ENCODE peak calls at places on chromosome 2, in ten cellular contexts. C, E, U, K, X, I, B, A, V and O are unnamed samples. For H3K4me1, the result is how much of the 10 kb centered on the place peaks cover.

GRCh38 chr2:201579536-201579935 is 63.8 kb downstream of the TMEM237 start:
- DNase-seq in C (peak), A (no peak), E (no peak), B (no peak), V (no peak), U (no peak), X (no peak), I (no peak), K (no peak), O (no peak)

GRCh38 chr2:236117861-236118269 is 50.3 kb downstream of the GBX2 start:
- DNase-seq in E (no peak), K (no peak), C (no peak), B (no peak), A (no peak), U (no peak), X (no peak), I (no peak), V (no peak), O (no peak)

GRCh38 chr2:205766765-205767359 is 84.6 kb downstream of the NRP2 start:
- DNase-seq in B (peak), A (peak), U (peak), K (no peak), V (peak), E (peak), C (peak), I (no peak), X (peak), O (no peak)

GRCh38 chr2:64319930-64320329 is 134.0 kb upstream of the LGALSL start:
- DNase-seq in K (no peak), C (no peak), I (no peak), V (no peak), X (no peak), U (no peak), B (no peak), A (no peak), E (no peak), O (no peak)

GRCh38 chr2:47904903-47905453 is 1.3 kb downstream of the FBXO11 start:
- DNase-seq in B (peak), V (peak), I (no peak), K (peak), C (no peak), A (peak), E (peak), U (peak), X (peak), O (no peak)

GRCh38 chr2:67079729-67080128 is 317.4 kb upstream of the ETAA1 start:
- DNase-seq in I (no peak), E (no peak), A (no peak), K (no peak), X (no peak), C (no peak), B (no peak), U (no peak), V (no peak), O (no peak)

GRCh38 chr2:215707608-215708007 is 271.7 kb upstream of the FN1 start:
- DNase-seq in E (no peak), U (no peak), I (no peak), A (no peak), V (no peak), K (no peak), B (no peak), C (no peak), X (no peak), O (no peak)

GRCh38 chr2:12935726-12936125 is 219.0 kb downstream of the TRIB2 start:
- DNase-seq in B (no peak), U (no peak), V (no peak), C (no peak), K (no peak), X (no peak), I (no peak), E (no peak), A (no peak), O (no peak)

GRCh38 chr2:85920810-85921545 is 32.2 kb upstream of the ST3GAL5 start:
- DNase-seq in U (peak), B (peak), A (no peak), V (peak), E (no peak), C (peak), I (no peak), K (no peak), X (no peak), O (no peak)

GRCh38 chr2:215772003-215772402 is 241.3 kb downstream of the MREG start:
- DNase-seq in K (no peak), A (no peak), V (no peak), I (no peak), C (peak), X (no peak), B (peak), E (no peak), U (no peak), O (no peak)

GRCh38 chr2:205699554-205700289 is 17.4 kb downstream of the NRP2 start:
- DNase-seq in K (no peak), U (no peak), I (no peak), C (no peak), A (no peak), B (no peak), V (no peak), E (no peak), X (no peak), O (no peak)

GRCh38 chr2:47069628-47070154 is 85.4 kb downstream of the STPG4 start:
- DNase-seq in V (peak), A (peak), U (peak), K (no peak), I (no peak), B (peak), E (peak), C (peak), X (no peak), O (no peak)

GRCh38 chr2:234240917-234241316 is 190.4 kb downstream of the SPP2 start:
- DNase-seq in C (peak), X (no peak), U (no peak), A (no peak), E (no peak), V (no peak), I (no peak), B (no peak), K (no peak), O (no peak)

GRCh38 chr2:144217853-144218633 is 301.9 kb downstream of the ZEB2 start:
- DNase-seq in I (no peak), X (no peak), C (peak), U (no peak), A (no peak), E (no peak), V (no peak), B (no peak), K (no peak), O (no peak)

GRCh38 chr2:192013211-192013610 is 166.3 kb upstream of the CAVIN2 start:
- DNase-seq in K (no peak), U (no peak), C (no peak), E (no peak), X (no peak), B (no peak), A (no peak), V (no peak), I (no peak), O (no peak)

GRCh38 chr2:38267270-38267925 is 109.7 kb downstream of the ATL2 start:
- DNase-seq in C (no peak), A (no peak), I (no peak), V (no peak), U (no peak), K (no peak), B (no peak), X (no peak), E (no peak), O (no peak)

GRCh38 chr2:1605102-1605501 is 139.2 kb downstream of the PXDN start:
- DNase-seq in I (no peak), B (peak), U (peak), A (no peak), E (peak), K (peak), X (peak), V (peak), C (peak), O (no peak)

GRCh38 chr2:10688921-10689807 is 611 bp downstream of the NOL10 start:
- DNase-seq in I (no peak), X (no peak), A (no peak), E (peak), K (no peak), V (peak), U (peak), C (no peak), B (peak), O (no peak)

GRCh38 chr2:222613715-222614331 is 42.1 kb downstream of the FARSB start:
- DNase-seq in B (no peak), X (no peak), K (no peak), I (no peak), A (no peak), V (no peak), E (no peak), U (no peak), C (peak), O (no peak)

GRCh38 chr2:172249986-172250385 is 147.3 kb upstream of the DLX2 start:
- DNase-seq in I (no peak), B (no peak), K (no peak), C (peak), E (no peak), A (no peak), U (no peak), V (no peak), X (no peak), O (no peak)

GRCh38 chr2:76415821-76416220 is 705.1 kb upstream of the GCFC2 start:
- DNase-seq in A (no peak), C (no peak), X (no peak), E (no peak), V (no peak), I (no peak), K (no peak), B (no peak), U (no peak), O (no peak)

GRCh38 chr2:148640767-148641166 is 3.8 kb upstream of the EPC2 start:
- DNase-seq in V (no peak), U (no peak), C (peak), K (no peak), X (no peak), A (no peak), E (no peak), I (no peak), B (no peak), O (no peak)

GRCh38 chr2:165743442-165743841 is 50.6 kb downstream of the GALNT3 start:
- DNase-seq in B (no peak), U (no peak), E (no peak), I (no peak), X (no peak), A (no peak), K (no peak), V (no peak), C (no peak), O (no peak)

GRCh38 chr2:60295591-60295962 is 257.9 kb downstream of the BCL11A start:
- DNase-seq in B (no peak), I (no peak), C (no peak), A (no peak), K (no peak), E (no peak), U (no peak), V (no peak), X (no peak), O (no peak)

GRCh38 chr2:113977660-113978523 is 88.0 kb downstream of the ACTR3 start:
- DNase-seq in B (no peak), E (no peak), V (no peak), A (no peak), I (no peak), C (peak), X (no peak), U (no peak), K (no peak), O (no peak)

GRCh38 chr2:101638817-101639605 is 58.5 kb upstream of the MAP4K4 start:
- DNase-seq in A (no peak), U (no peak), E (no peak), C (no peak), B (no peak), I (no peak), K (no peak), V (no peak), X (no peak), O (no peak)

GRCh38 chr2:70475266-70475665 is 78.4 kb downstream of the TGFA start:
- DNase-seq in E (no peak), C (no peak), U (no peak), V (no peak), X (no peak), A (no peak), K (no peak), I (no peak), B (no peak), O (no peak)

GRCh38 chr2:20625920-20626697 is 24.8 kb downstream of the HS1BP3 start:
- DNase-seq in K (peak), A (peak), I (no peak), U (peak), C (no peak), B (peak), V (peak), X (peak), E (peak), O (no peak)

GRCh38 chr2:232597362-232598079 is 35.9 kb upstream of the EFHD1 start:
- DNase-seq in K (no peak), V (no peak), X (no peak), U (no peak), I (no peak), C (no peak), E (no peak), B (no peak), A (no peak), O (no peak)

GRCh38 chr2:71100195-71100964 is 29.6 kb downstream of the MCEE start:
- DNase-seq in K (no peak), V (peak), B (peak), I (no peak), A (peak), E (peak), X (peak), U (peak), C (peak), O (peak)

GRCh38 chr2:179349670-179350303 is 85.2 kb upstream of the SESTD1 start:
- DNase-seq in A (no peak), V (no peak), B (no peak), U (no peak), I (no peak), X (no peak), E (no peak), C (no peak), K (no peak), O (no peak)

GRCh38 chr2:16405551-16405950 is 260.1 kb downstream of the CYRIA start:
- DNase-seq in X (no peak), U (no peak), V (no peak), A (no peak), C (no peak), E (no peak), B (no peak), I (no peak), K (no peak), O (no peak)

GRCh38 chr2:240350696-240351087 is 84.8 kb upstream of the GPC1 start:
- DNase-seq in E (peak), U (no peak), I (no peak), B (no peak), A (peak), K (no peak), C (no peak), X (peak), V (no peak), O (no peak)

GRCh38 chr2:234386971-234387370 is 109.9 kb downstream of the ARL4C start:
- DNase-seq in E (no peak), U (no peak), X (no peak), C (no peak), V (no peak), A (no peak), K (no peak), B (no peak), I (no peak), O (no peak)

GRCh38 chr2:224195954-224196571 is 157.0 kb upstream of the SERPINE2 start:
- DNase-seq in X (no peak), K (no peak), I (no peak), V (no peak), C (no peak), A (peak), U (peak), B (peak), E (peak), O (no peak)

GRCh38 chr2:127154985-127155650 is 48.2 kb upstream of the BIN1 start:
- DNase-seq in U (no peak), B (no peak), I (no peak), E (peak), V (peak), C (peak), X (no peak), K (no peak), A (no peak), O (no peak)

GRCh38 chr2:127154396-127154795 is 47.4 kb upstream of the BIN1 start:
- DNase-seq in U (no peak), C (no peak), E (no peak), K (no peak), V (no peak), X (no peak), A (no peak), I (no peak), B (no peak), O (no peak)

GRCh38 chr2:127157114-127157513 is 50.2 kb upstream of the BIN1 start:
- DNase-seq in V (no peak), K (no peak), I (no peak), E (no peak), X (no peak), A (no peak), U (no peak), B (no peak), C (no peak), O (no peak)

GRCh38 chr2:127157651-127158460 is 50.9 kb upstream of the BIN1 start:
- DNase-seq in E (peak), U (no peak), V (peak), B (no peak), C (no peak), I (no peak), A (no peak), K (no peak), X (no peak), O (no peak)

DNA sequence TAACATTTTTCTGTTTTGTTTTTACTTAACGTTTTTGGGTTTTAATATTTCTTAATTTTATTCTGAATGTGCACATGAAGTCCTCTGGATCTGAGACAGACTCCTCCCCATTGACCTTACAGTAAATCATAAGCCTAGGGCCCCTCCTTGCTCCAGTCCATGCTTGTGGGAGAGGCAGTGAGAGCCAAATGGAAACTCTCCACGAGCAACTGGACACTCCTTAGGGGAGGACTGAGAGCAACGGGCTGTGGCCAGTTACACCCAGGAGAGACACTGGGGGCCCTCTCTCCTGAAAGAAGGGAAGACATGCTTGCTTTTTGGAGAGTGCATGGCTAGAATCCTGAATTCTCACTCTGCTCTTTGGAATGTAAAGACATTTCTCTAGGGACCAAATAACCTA is 48.9 kb upstream of the BIN1 start:
- DNase-seq in I (no peak), E (peak), K (no peak), X (no peak), A (peak), U (no peak), C (peak), B (no peak), V (peak), O (no peak)
- H3K27ac ChIP-seq in I (no peak), E (peak), K (no peak), X (no peak), A (no peak), U (no peak), C (peak), B (no peak), V (peak), O (no peak)

GRCh38 chr2:207891222-207891844 is 121.6 kb upstream of the FZD5 start:
- DNase-seq in A (no peak), I (no peak), B (no peak), E (no peak), U (no peak), V (no peak), C (no peak), K (no peak), X (no peak), O (no peak)

GRCh38 chr2:207897541-207898353 is 127.6 kb downstream of the PLEKHM3 start:
- DNase-seq in K (no peak), I (no peak), V (no peak), E (no peak), A (no peak), U (no peak), X (no peak), C (no peak), B (no peak), O (no peak)

GRCh38 chr2:207896525-207897295 is 127.0 kb upstream of the FZD5 start:
- DNase-seq in I (no peak), C (no peak), E (no peak), V (no peak), K (no peak), B (no peak), U (no peak), X (no peak), A (no peak), O (no peak)

GRCh38 chr2:207895236-207895860 is 125.6 kb upstream of the FZD5 start:
- DNase-seq in E (no peak), A (no peak), B (no peak), I (no peak), V (no peak), U (no peak), K (no peak), C (no peak), X (no peak), O (no peak)

GRCh38 chr2:207892676-207893402 is 123.1 kb upstream of the FZD5 start:
- DNase-seq in V (no peak), K (no peak), E (no peak), U (no peak), A (no peak), B (no peak), I (no peak), X (no peak), C (no peak), O (no peak)
- H3K4me1 ChIP-seq in V (under half), K (under half), E (under half), U (under half), A (under half), B (under half), I (under half), X (under half), C (under half), O (under half)

GRCh38 chr2:188599140-188599539 is 307.5 kb downstream of the GULP1 start:
- DNase-seq in C (peak), V (no peak), U (no peak), K (no peak), B (no peak), X (no peak), I (no peak), A (no peak), E (no peak), O (no peak)
- H3K27ac ChIP-seq in C (no peak), V (no peak), U (peak), K (no peak), B (peak), X (no peak), I (no peak), A (no peak), E (no peak), O (no peak)

DNA sequence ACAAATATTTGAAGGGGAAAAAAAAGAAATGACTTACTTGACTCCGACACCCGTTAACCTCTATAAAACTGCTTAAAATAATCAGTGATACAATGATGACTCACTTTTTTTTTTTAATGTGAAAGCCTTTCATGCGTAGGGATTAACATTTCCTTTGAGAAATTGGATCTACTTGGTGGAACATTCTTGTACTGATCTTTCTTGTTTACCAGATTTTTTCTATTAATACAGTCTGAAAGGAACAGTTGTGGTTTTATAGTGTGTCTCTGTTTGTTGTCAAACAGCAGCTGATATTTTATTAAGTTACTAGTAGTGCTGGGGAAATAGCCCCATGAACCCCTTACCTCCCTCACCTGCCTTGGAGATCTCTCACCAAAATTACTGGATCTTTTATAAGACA is 40.2 kb upstream of the NEB start:
- DNase-seq in K (no peak), U (no peak), A (no peak), E (no peak), B (no peak), I (no peak), X (no peak), V (no peak), C (peak), O (no peak)
- H3K4me1 ChIP-seq in K (under half), U (under half), A (under half), E (under half), B (under half), I (under half), X (under half), V (under half), C (under half), O (under half)

GRCh38 chr2:239110595-239111048 is 262.7 kb downstream of the TWIST2 start:
- DNase-seq in A (peak), U (no peak), K (no peak), I (no peak), E (no peak), C (peak), X (no peak), V (no peak), B (no peak), O (no peak)
- H3K27ac ChIP-seq in A (peak), U (no peak), K (no peak), I (peak), E (no peak), C (no peak), X (no peak), V (no peak), B (no peak), O (no peak)

GRCh38 chr2:177246000-177246399 is 18.5 kb downstream of the NFE2L2 start:
- DNase-seq in C (no peak), E (no peak), X (no peak), U (no peak), A (no peak), B (no peak), V (no peak), K (no peak), I (no peak), O (no peak)

GRCh38 chr2:177243476-177243875 is 21.1 kb downstream of the NFE2L2 start:
- DNase-seq in V (no peak), E (no peak), B (no peak), K (no peak), C (no peak), A (no peak), X (no peak), U (no peak), I (no peak), O (no peak)

GRCh38 chr2:177243073-177243472 is 21.5 kb downstream of the NFE2L2 start:
- DNase-seq in X (no peak), K (no peak), U (no peak), C (no peak), I (no peak), E (no peak), B (no peak), A (no peak), V (no peak), O (no peak)

GRCh38 chr2:177245010-177245422 is 19.5 kb downstream of the NFE2L2 start:
- DNase-seq in B (no peak), E (no peak), K (no peak), X (no peak), C (peak), V (no peak), U (no peak), A (no peak), I (no peak), O (no peak)

GRCh38 chr2:177244244-177244771 is 20.2 kb downstream of the NFE2L2 start:
- DNase-seq in V (no peak), X (no peak), A (no peak), B (no peak), C (no peak), U (no peak), I (no peak), K (no peak), E (no peak), O (no peak)
- H3K4me1 ChIP-seq in V (half or more), X (half or more), A (under half), B (under half), C (under half), U (half or more), I (half or more), K (half or more), E (half or more), O (under half)